ENCODE peak calls at places on chromosomes 3 and 15, in ten cellular contexts. C, R, U, O, J, P, E, X, I and D are unnamed samples.

GRCh38 chr3:157918402-157918801 is 187.8 kb downstream of the SHOX2 start:
- DNase-seq in C (no peak), R (no peak), U (no peak), O (no peak), J (no peak), P (no peak), E (no peak), X (no peak), I (no peak), D (no peak)

GRCh38 chr15:40906947-40907802 is 12.9 kb downstream of the VPS18 start:
- DNase-seq in C (no peak), R (no peak), U (no peak), O (peak), J (peak), P (peak), E (peak), X (peak), I (peak), D (peak)

GRCh38 chr3:128422762-128423524 is 43.7 kb downstream of the DNAJB8 start:
- DNase-seq in C (no peak), R (no peak), U (no peak), O (no peak), J (no peak), P (peak), E (no peak), X (no peak), I (no peak), D (no peak)

GRCh38 chr3:122793568-122794416 is at the start of gene HSPBAP1:
- DNase-seq in C (peak), R (peak), U (peak), O (peak), J (peak), P (peak), E (peak), X (peak), I (peak), D (peak)

GRCh38 chr15:101354891-101355623 is 60.0 kb upstream of the SNRPA1 start:
- DNase-seq in C (no peak), R (no peak), U (no peak), O (no peak), J (no peak), P (no peak), E (no peak), X (no peak), I (no peak), D (peak)

GRCh38 chr15:64637412-64637811 is 138.0 kb downstream of the RBPMS2 start:
- DNase-seq in C (no peak), R (no peak), U (no peak), O (no peak), J (no peak), P (no peak), E (no peak), X (no peak), I (no peak), D (no peak)

GRCh38 chr3:118128886-118129285 is 905.8 kb downstream of the IGSF11 start:
- DNase-seq in C (no peak), R (no peak), U (no peak), O (no peak), J (no peak), P (no peak), E (peak), X (no peak), I (peak), D (no peak)

GRCh38 chr15:52295421-52295991 is at the start of gene MYO5C:
- DNase-seq in C (peak), R (no peak), U (peak), O (peak), J (peak), P (peak), E (no peak), X (peak), I (peak), D (peak)

GRCh38 chr15:82585072-82585471 is 44.8 kb upstream of the RPS17 start:
- DNase-seq in C (no peak), R (no peak), U (peak), O (no peak), J (no peak), P (no peak), E (peak), X (no peak), I (no peak), D (no peak)

GRCh38 chr3:164458986-164459385 is 619.3 kb downstream of the SI start:
- DNase-seq in C (no peak), R (no peak), U (peak), O (no peak), J (no peak), P (no peak), E (no peak), X (no peak), I (peak), D (no peak)
- H3K4me3 ChIP-seq in C (no peak), R (no peak), U (no peak), O (no peak), J (no peak), P (no peak), E (no peak), X (no peak), I (no peak), D (no peak)

GRCh38 chr3:194307849-194308248 is 43.3 kb downstream of the CPN2 start:
- DNase-seq in C (no peak), R (no peak), U (no peak), O (peak), J (peak), P (peak), E (no peak), X (no peak), I (no peak), D (no peak)
- H3K4me3 ChIP-seq in C (no peak), R (no peak), U (no peak), O (no peak), J (no peak), P (no peak), E (no peak), X (no peak), I (no peak), D (no peak)

DNA sequence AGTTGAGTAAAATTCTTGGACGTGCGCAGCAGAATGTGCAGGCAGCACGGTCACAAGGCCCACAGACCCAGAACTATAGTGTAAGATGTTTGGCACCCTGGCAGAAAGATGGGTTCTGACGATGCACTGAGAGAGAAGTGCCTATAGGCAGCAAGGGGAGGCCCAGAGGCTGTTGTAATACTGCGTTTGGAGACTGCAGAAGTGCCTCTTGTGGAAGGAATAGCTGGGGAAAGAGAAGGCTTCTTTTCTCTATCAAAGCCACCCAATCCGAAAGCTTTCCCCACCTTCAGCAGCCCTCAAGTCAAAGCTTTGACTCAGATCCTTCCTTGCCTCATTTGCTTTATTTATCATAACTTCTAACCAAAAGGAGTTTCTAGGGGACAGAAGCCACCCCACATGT is 5.2 kb upstream of the SIN3A start:
- DNase-seq in C (no peak), R (no peak), U (peak), O (no peak), J (no peak), P (peak), E (peak), X (no peak), I (no peak), D (peak)
- H3K4me3 ChIP-seq in C (peak), R (no peak), U (no peak), O (no peak), J (no peak), P (peak), E (peak), X (peak), I (peak), D (peak)

GRCh38 chr15:68289057-68289456 is 11.5 kb downstream of the FEM1B start:
- DNase-seq in C (no peak), R (no peak), U (no peak), O (no peak), J (no peak), P (no peak), E (no peak), X (no peak), I (no peak), D (no peak)
- H3K4me3 ChIP-seq in C (no peak), R (no peak), U (no peak), O (no peak), J (no peak), P (no peak), E (no peak), X (no peak), I (no peak), D (no peak)

DNA sequence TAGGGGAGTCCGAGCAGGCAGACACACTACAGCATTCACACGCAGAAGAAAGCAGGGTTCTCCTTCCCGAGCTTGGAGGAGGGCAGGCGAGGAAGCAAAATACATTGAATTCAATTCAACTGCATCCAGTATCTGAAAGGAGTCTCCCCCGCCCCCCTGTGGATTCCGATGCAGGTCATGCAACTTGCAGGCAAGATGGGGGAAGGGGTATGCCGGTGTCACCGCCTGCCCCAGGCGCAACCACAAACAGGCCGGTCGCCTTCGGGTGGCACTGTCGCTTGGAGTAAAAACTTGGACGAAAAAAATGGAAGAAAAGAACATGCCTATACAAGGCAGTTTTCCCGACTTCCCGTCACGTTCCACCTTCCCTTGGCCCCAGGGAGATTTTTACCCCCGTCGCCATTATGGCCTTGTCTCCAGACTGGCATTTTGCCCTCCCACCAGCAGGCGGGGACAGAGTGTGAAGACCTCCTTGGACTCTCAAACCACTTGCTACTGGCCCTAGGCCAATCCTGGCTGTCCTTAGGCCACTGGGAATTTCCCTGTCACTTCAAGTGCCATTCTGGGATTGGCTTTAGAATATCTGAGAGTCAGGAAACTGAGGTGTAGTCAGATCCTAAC is 1.6 kb upstream of the NTRK3 start:
- DNase-seq in C (no peak), R (no peak), U (peak), O (no peak), J (no peak), P (peak), E (no peak), X (peak), I (no peak), D (no peak)
- H3K4me3 ChIP-seq in C (no peak), R (no peak), U (no peak), O (no peak), J (no peak), P (peak), E (no peak), X (peak), I (no peak), D (no peak)

GRCh38 chr3:24829632-24830229 is 335.1 kb upstream of the THRB start:
- DNase-seq in C (peak), R (no peak), U (no peak), O (no peak), J (peak), P (peak), E (no peak), X (no peak), I (no peak), D (peak)
- H3K4me3 ChIP-seq in C (peak), R (peak), U (no peak), O (peak), J (peak), P (peak), E (no peak), X (peak), I (no peak), D (no peak)

DNA sequence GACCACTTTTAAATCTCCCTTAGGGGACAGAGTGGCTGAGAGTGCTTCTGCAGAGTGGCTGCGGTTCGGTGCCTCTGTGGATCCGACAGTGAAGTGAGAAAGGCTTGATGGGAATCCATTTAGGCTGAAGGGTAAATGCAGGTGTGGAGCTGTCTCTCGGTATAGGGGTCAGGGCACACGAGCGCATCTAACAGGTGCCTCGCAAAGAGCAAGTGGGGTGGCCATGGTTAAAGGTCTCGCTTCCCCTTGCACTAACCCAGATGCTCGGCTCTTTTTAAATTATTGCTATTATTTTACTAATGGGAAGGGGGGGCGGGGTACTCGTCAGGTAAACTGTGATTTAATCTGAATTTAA is 598 bp upstream of the GJD2 start:
- DNase-seq in C (no peak), R (no peak), U (no peak), O (no peak), J (no peak), P (no peak), E (no peak), X (no peak), I (no peak), D (peak)
- H3K4me3 ChIP-seq in C (no peak), R (no peak), U (no peak), O (no peak), J (peak), P (peak), E (no peak), X (peak), I (no peak), D (no peak)